ENCODE peak calls at places on chromosomes 16 and 17, in seven cellular contexts. L is H9, A is IMR-90, J is mesendoderm, K is neuronal stem cell, U is H1, H is mesenchymal stem cell. C is an unnamed sample.

GRCh38 chr16:27318399-27319256 is 4.9 kb downstream of the IL4R start:
- DNase-seq in K (no peak), U (no peak), L (no peak), J (peak; percentile 36), A (peak; percentile 48), H (peak; percentile 89), C (peak; percentile 63)

GRCh38 chr16:75266738-75267630 is 15.6 kb upstream of the BCAR1 start:
- DNase-seq in U (no peak), K (no peak), A (no peak), H (no peak), J (no peak), L (no peak), C (no peak)

GRCh38 chr17:78815696-78816095 is 24.9 kb downstream of the USP36 start:
- DNase-seq in U (no peak), A (no peak), H (no peak), K (no peak), L (no peak), J (no peak), C (no peak)

GRCh38 chr16:4309833-4310266 is 6.0 kb upstream of the GLIS2 start:
- DNase-seq in K (no peak), H (peak; percentile 95), L (peak; percentile 95), U (peak; percentile 94), J (peak; percentile 98), A (peak; percentile 93), C (peak; percentile 99)

GRCh38 chr16:48011466-48011865 is 144.3 kb downstream of the ABCC12 start:
- DNase-seq in H (no peak), K (no peak), A (no peak), J (no peak), L (peak; percentile 1), U (no peak), C (no peak)

GRCh38 chr17:44359458-44360143 is 4.1 kb downstream of the FAM171A2 start:
- DNase-seq in J (no peak), L (no peak), H (no peak), U (no peak), A (no peak), K (no peak), C (no peak)

GRCh38 chr17:65593870-65594584 is 32.6 kb upstream of the AXIN2 start:
- DNase-seq in L (peak; percentile 69), J (peak; percentile 60), A (peak; percentile 13), K (peak; percentile 36), U (no peak), H (peak; percentile 32), C (no peak)

GRCh38 chr17:512926-513325 is 160.3 kb upstream of the RPH3AL start:
- DNase-seq in L (no peak), K (no peak), U (no peak), H (peak; percentile 56), A (peak; percentile 11), J (no peak), C (no peak)

GRCh38 chr17:75612906-75613626 is 20.2 kb upstream of the SMIM5 start:
- DNase-seq in J (no peak), U (no peak), L (no peak), K (no peak), H (no peak), A (no peak), C (no peak)

GRCh38 chr17:80879723-80880649 is 111.7 kb upstream of the CHMP6 start:
- DNase-seq in U (no peak), L (no peak), A (no peak), J (no peak), H (no peak), K (no peak), C (no peak)

GRCh38 chr17:80217703-80218362 is 2.3 kb downstream of the SGSH start:
- DNase-seq in H (no peak), L (no peak), A (no peak), K (no peak), U (no peak), J (no peak), C (no peak)

GRCh38 chr17:28306954-28307401 is 12.0 kb upstream of the TMEM97 start:
- DNase-seq in K (no peak), L (peak; percentile 91), A (no peak), H (no peak), U (peak; percentile 66), J (no peak), C (peak; percentile 19)

GRCh38 chr17:64920419-64921172 is 1.3 kb upstream of the LRRC37A3 start:
- DNase-seq in H (peak; percentile 17), U (no peak), L (no peak), J (no peak), K (no peak), A (no peak), C (peak; percentile 23)

GRCh38 chr17:57707892-57708291 is 37.2 kb downstream of the CCDC182 start:
- DNase-seq in U (peak; percentile 60), H (peak; percentile 22), A (peak; percentile 10), K (peak; percentile 40), L (peak; percentile 80), J (peak; percentile 79), C (no peak)

GRCh38 chr16:30656388-30656787 is 1.8 kb upstream of the FBRS start:
- DNase-seq in U (no peak), K (no peak), H (no peak), J (no peak), A (no peak), L (no peak), C (no peak)

GRCh38 chr16:68382296-68382718 is 66.0 kb downstream of the SMPD3 start:
- DNase-seq in H (no peak), A (no peak), J (no peak), U (peak; percentile 78), K (no peak), L (peak; percentile 74), C (no peak)

GRCh38 chr17:1229354-1229890 is 40.8 kb upstream of the BHLHA9 start:
- DNase-seq in L (peak; percentile 60), K (no peak), H (peak; percentile 22), J (no peak), A (no peak), U (peak; percentile 66), C (peak; percentile 60)

GRCh38 chr17:58403312-58403711 is 14.0 kb downstream of the RNF43 start:
- DNase-seq in H (no peak), A (no peak), J (peak; percentile 75), U (no peak), K (no peak), L (peak; percentile 65), C (no peak)

DNA sequence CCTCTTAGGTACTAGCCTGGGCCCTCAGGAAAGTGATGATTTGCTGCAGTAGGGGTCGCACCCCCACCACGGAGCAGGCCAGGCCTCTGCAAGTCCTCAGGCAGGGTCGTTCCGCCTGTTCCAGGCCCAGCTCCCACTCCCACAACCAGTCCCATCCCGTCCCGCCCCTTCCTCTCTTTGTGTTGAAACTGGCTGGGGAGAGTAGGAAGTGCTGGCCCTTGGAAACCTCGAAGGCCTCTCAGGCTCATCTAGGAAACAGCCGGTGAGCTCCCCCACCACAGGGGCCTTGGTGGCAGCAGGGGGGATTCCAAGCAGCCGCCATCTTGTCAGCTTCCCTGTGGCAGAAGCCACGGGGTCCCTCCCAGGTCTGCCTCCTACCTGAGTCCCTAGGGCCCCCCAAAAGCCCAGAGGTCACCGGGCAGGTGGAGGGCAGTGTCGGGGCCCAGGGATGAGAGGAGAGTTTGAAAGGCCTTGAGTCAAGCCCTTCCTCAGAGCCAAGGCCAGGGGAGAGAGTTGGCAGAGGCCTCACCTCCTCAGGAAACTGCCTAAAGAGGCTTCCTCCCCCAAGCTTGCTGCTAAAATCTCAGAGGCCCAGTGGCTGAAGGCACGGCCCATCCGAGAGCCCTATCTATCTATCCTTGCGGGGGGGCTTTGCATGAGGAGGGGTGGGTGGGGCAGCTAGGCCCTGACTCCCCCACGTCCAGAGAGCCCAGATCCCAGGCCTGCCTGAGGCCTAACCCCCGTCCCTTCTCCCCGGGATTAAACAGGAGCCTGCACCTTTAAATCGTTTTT is 22.2 kb downstream of the MMP15 start:
- DNase-seq in U (no peak), A (no peak), L (peak; percentile 61), K (no peak), H (no peak), J (peak; percentile 55), C (no peak)
- H3K4me1 ChIP-seq in U (no peaks in the 10 kb centered on the region), A (no peaks in the 10 kb centered on the region), L (no peaks in the 10 kb centered on the region), K (peaks cover 19% of the 10 kb centered on the region), H (peaks cover 2% of the 10 kb centered on the region), J (no peaks in the 10 kb centered on the region), C (peaks cover 16% of the 10 kb centered on the region)

DNA sequence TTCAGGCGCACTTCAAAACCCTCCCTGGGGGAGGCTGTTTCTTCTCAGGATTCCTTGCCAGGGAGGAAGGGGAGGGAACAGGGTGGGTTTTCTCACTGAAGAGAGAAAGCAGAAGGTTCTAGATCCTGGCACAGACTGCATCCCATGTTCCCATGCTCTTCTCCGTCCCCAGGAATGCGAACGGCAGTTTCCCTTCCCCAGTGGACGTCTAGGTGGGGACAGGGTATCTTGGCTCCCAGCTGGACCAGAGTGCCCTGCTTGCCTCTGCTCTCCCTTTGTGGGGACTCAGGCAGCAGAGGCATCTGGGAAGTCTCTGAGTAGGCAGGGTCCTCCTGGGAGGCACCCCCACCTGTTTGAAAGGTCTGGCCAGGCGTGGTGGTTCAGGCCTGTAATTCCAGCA is 3.0 kb upstream of the TCF25 start:
- DNase-seq in U (no peak), L (no peak), K (no peak), A (no peak), J (no peak), H (no peak), C (no peak)
- H2BK120ac ChIP-seq in U (no peak overlapping the region), L (no peak overlapping the region), K (no peak overlapping the region), A (no peak overlapping the region), J (no peak overlapping the region), H (no peak overlapping the region), C (no peak overlapping the region)

GRCh38 chr17:8140058-8140412 is 12.2 kb downstream of the PER1 start:
- DNase-seq in J (no peak), L (peak; percentile 34), H (no peak), K (no peak), U (no peak), A (no peak), C (no peak)
- H3K27ac ChIP-seq in J (no peak overlapping the region), L (no peak overlapping the region), H (no peak overlapping the region), K (no peak overlapping the region), U (peak overlapping the region; percentile 30), A (no peak overlapping the region), C (no peak overlapping the region)

GRCh38 chr17:5236871-5237540 is 2.3 kb upstream of the SCIMP start:
- DNase-seq in A (no peak), U (no peak), L (no peak), J (no peak), H (no peak), K (no peak), C (no peak)
- H3K4me1 ChIP-seq in A (no peaks in the 10 kb centered on the region), U (no peaks in the 10 kb centered on the region), L (no peaks in the 10 kb centered on the region), J (no peaks in the 10 kb centered on the region), H (no peaks in the 10 kb centered on the region), K (no peaks in the 10 kb centered on the region), C (no peaks in the 10 kb centered on the region)

DNA sequence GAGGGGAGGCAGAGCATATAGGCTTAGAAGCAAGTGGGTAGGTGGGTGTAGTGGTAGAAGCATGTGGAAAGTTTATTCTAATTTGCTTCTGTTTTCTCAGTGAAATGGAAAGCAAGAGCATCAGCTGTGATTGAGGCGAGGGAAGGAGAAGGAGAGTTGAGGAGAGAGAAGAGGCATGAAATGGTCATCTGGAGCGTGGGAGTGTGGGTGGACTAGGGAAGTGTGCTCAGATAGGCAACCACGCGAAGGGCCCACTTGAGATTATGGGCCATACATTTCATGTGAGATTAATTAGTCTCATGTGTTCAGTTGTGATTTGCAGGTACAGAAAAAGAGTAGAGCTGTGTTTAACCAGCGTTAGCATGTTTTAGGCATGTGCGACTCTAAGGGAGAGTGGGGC is 20.8 kb upstream of the CDC6 start:
- DNase-seq in U (no peak), K (no peak), H (no peak), L (no peak), A (no peak), J (no peak), C (no peak)
- H2BK120ac ChIP-seq in U (no peak overlapping the region), K (no peak overlapping the region), H (no peak overlapping the region), L (no peak overlapping the region), A (no peak overlapping the region), J (no peak overlapping the region), C (no peak overlapping the region)

GRCh38 chr16:67302076-67302475 is 22.7 kb downstream of the PLEKHG4 start:
- DNase-seq in L (no peak), A (no peak), J (no peak), U (no peak), H (no peak), K (no peak), C (no peak)
- H3K27ac ChIP-seq in L (no peak overlapping the region), A (no peak overlapping the region), J (no peak overlapping the region), U (no peak overlapping the region), H (no peak overlapping the region), K (no peak overlapping the region), C (no peak overlapping the region)